ENCODE peak calls at places on chromosome X, in ten cellular contexts. O is thyroid gland; N is astrocyte of the spinal cord; C is omental fat pad; J is stimulated activated CD4-positive, alpha-beta T cell treated with anti-CD3 and anti-CD28 coated beads, Interleukin-2, amount 100 ng/mL, for 24 hours; F is activated CD4-positive, alpha-beta T cell treated with anti-CD3 and anti-CD28 coated beads, Interleukin-2, amount 50 U/mL, for 1 hour; P is activated T-cell treated with anti-CD3 and anti-CD28 coated beads for 24 hours; H is left ventricle myocardium superior; M is activated CD8-positive, alpha-beta memory T cell treated with anti-CD3 and anti-CD28 coated beads for 48 hours; L is frontal cortex. B is an unnamed sample.

GRCh38 chrX:151985955-151986354 is 11.5 kb upstream of the GABRE start:
- DNase-seq in O (no peak), L (no peak), J (no peak), H (no peak), M (no peak), N (peak), P (no peak), F (no peak), C (no peak), B (no peak)

GRCh38 chrX:39667191-39667590 is 430.6 kb downstream of the BCOR start:
- DNase-seq in N (no peak), F (no peak), O (no peak), L (no peak), C (no peak), P (no peak), H (no peak), M (no peak), J (no peak), B (no peak)

GRCh38 chrX:104913348-104913747 is 307.1 kb downstream of the TEX13A start:
- DNase-seq in F (no peak), M (no peak), N (peak), O (no peak), J (no peak), H (no peak), L (no peak), P (no peak), C (no peak), B (no peak)

GRCh38 chrX:8971116-8971515 is 62.8 kb downstream of the FAM9B start:
- DNase-seq in N (peak), C (no peak), F (no peak), P (no peak), L (no peak), O (no peak), J (no peak), M (no peak), H (no peak), B (no peak)

GRCh38 chrX:71621644-71622346 is 3.5 kb upstream of the CXCR3 start:
- DNase-seq in P (no peak), H (no peak), N (no peak), F (no peak), O (no peak), L (no peak), C (no peak), M (no peak), J (no peak), B (no peak)

GRCh38 chrX:150162141-150162540 is 201.0 kb upstream of the MAMLD1 start:
- DNase-seq in F (no peak), N (no peak), H (no peak), M (no peak), C (no peak), J (no peak), L (no peak), O (no peak), P (no peak), B (no peak)

GRCh38 chrX:150365051-150365952 is 2.2 kb downstream of the MAMLD1 start:
- DNase-seq in P (no peak), O (peak), F (peak), N (peak), C (no peak), H (peak), M (no peak), J (peak), L (peak), B (no peak)

GRCh38 chrX:153507484-153508178 is 9.8 kb upstream of the ATP2B3 start:
- DNase-seq in J (peak), N (peak), M (peak), L (peak), O (peak), H (peak), C (peak), F (peak), P (peak), B (peak)

GRCh38 chrX:25034889-25035288 is 19.1 kb upstream of the ARX start:
- DNase-seq in N (no peak), C (no peak), J (no peak), F (no peak), M (no peak), O (no peak), P (no peak), H (no peak), L (no peak), B (no peak)

GRCh38 chrX:63750846-63751245 is 34.2 kb downstream of the ARHGEF9 start:
- DNase-seq in M (no peak), L (no peak), O (no peak), H (no peak), P (no peak), C (no peak), F (no peak), N (no peak), J (no peak), B (no peak)

GRCh38 chrX:148562846-148563245 is 62.4 kb downstream of the AFF2 start:
- DNase-seq in N (no peak), J (no peak), L (no peak), H (no peak), P (no peak), C (no peak), O (no peak), F (no peak), M (no peak), B (no peak)

GRCh38 chrX:110755611-110756010 is 40.0 kb downstream of the CHRDL1 start:
- DNase-seq in P (no peak), M (no peak), L (no peak), F (no peak), N (peak), H (no peak), C (no peak), O (no peak), J (no peak), B (no peak)

GRCh38 chrX:39753296-39753996 is 344.3 kb downstream of the BCOR start:
- DNase-seq in P (no peak), J (no peak), C (no peak), H (no peak), N (no peak), F (no peak), M (no peak), L (no peak), O (no peak), B (no peak)

GRCh38 chrX:152926279-152926678 is 28.4 kb downstream of the ZNF185 start:
- DNase-seq in P (peak), C (no peak), L (no peak), M (no peak), N (peak), F (peak), H (no peak), J (peak), O (peak), B (no peak)

GRCh38 chrX:15299945-15300851 is 15.2 kb downstream of the ASB11 start:
- DNase-seq in C (no peak), P (no peak), F (no peak), N (peak), H (no peak), L (peak), M (no peak), O (no peak), J (no peak), B (no peak)

GRCh38 chrX:115138040-115138439 is 51.2 kb upstream of the RBMXL3 start:
- DNase-seq in N (no peak), F (no peak), H (no peak), J (no peak), P (no peak), M (no peak), L (no peak), C (no peak), O (no peak), B (no peak)

GRCh38 chrX:119573840-119574393 is 446 bp upstream of the UBE2A start:
- DNase-seq in P (no peak), N (peak), M (no peak), O (peak), H (no peak), J (no peak), F (no peak), L (peak), C (no peak), B (no peak)

GRCh38 chrX:49761481-49761880 is 65.7 kb upstream of the PAGE1 start:
- DNase-seq in J (no peak), P (no peak), H (no peak), O (no peak), M (no peak), F (no peak), L (no peak), C (no peak), N (no peak), B (no peak)

GRCh38 chrX:107669885-107670628 is 41.7 kb downstream of the PRPS1 start:
- DNase-seq in P (no peak), C (no peak), M (no peak), L (no peak), J (no peak), F (no peak), O (no peak), H (no peak), N (no peak), B (no peak)

GRCh38 chrX:111483876-111484275 is 27.6 kb upstream of the SERTM2 start:
- DNase-seq in F (no peak), C (no peak), N (no peak), H (no peak), J (no peak), M (no peak), O (no peak), L (no peak), P (no peak), B (no peak)

GRCh38 chrX:130772313-130773140 is 130.5 kb downstream of the ENOX2 start:
- DNase-seq in F (no peak), O (no peak), N (peak), J (no peak), M (no peak), H (no peak), P (no peak), C (no peak), L (no peak), B (no peak)

GRCh38 chrX:15761564-15762191 is 23.6 kb downstream of the CA5B start:
- DNase-seq in H (no peak), J (peak), F (no peak), P (no peak), L (peak), M (no peak), N (peak), O (no peak), C (no peak), B (no peak)

GRCh38 chrX:115408736-115409390 is 119.3 kb downstream of the LUZP4 start:
- DNase-seq in N (peak), P (no peak), J (no peak), F (no peak), H (no peak), M (no peak), L (no peak), C (no peak), O (no peak), B (no peak)

GRCh38 chrX:34900691-34901090 is 41.9 kb upstream of the FAM47B start:
- DNase-seq in L (no peak), C (no peak), P (no peak), F (no peak), M (no peak), N (no peak), H (no peak), O (no peak), J (no peak), B (no peak)

GRCh38 chrX:140866446-140866845 is 135.9 kb upstream of the SPANXB1 start:
- DNase-seq in H (no peak), J (no peak), M (no peak), F (no peak), N (no peak), C (no peak), L (no peak), P (no peak), O (no peak), B (no peak)

GRCh38 chrX:64975989-64976672 is at the start of gene ZC4H2:
- DNase-seq in P (peak), N (peak), J (peak), O (peak), L (peak), M (peak), C (no peak), F (peak), H (peak), B (peak)

GRCh38 chrX:42248226-42248625 is 324.9 kb upstream of the CASK start:
- DNase-seq in N (no peak), L (no peak), O (no peak), F (no peak), M (no peak), J (no peak), C (no peak), H (no peak), P (no peak), B (no peak)

GRCh38 chrX:77962068-77962902 is 7.2 kb downstream of the PGAM4 start:
- DNase-seq in N (peak), M (no peak), J (peak), F (no peak), L (no peak), P (no peak), C (no peak), H (no peak), O (no peak), B (no peak)

GRCh38 chrX:39836802-39837420 is 260.8 kb downstream of the BCOR start:
- DNase-seq in N (no peak), H (no peak), O (no peak), L (no peak), P (no peak), J (no peak), F (no peak), C (no peak), M (no peak), B (no peak)

GRCh38 chrX:69297521-69297920 is 132.3 kb upstream of the PJA1 start:
- DNase-seq in N (no peak), F (no peak), H (no peak), O (no peak), M (no peak), C (no peak), J (no peak), P (no peak), L (no peak), B (no peak)

GRCh38 chrX:47586043-47586787 is 4.0 kb downstream of the TIMP1 start:
- DNase-seq in L (no peak), C (no peak), N (no peak), P (no peak), H (no peak), M (no peak), J (no peak), O (no peak), F (no peak), B (no peak)

GRCh38 chrX:40931921-40932320 is 153.3 kb upstream of the USP9X start:
- DNase-seq in O (peak), L (no peak), F (no peak), J (no peak), H (no peak), M (no peak), C (no peak), P (no peak), N (no peak), B (no peak)

GRCh38 chrX:131752493-131753198 is 208.8 kb downstream of the OR13H1 start:
- DNase-seq in F (no peak), O (no peak), P (no peak), H (no peak), L (no peak), C (peak), J (no peak), N (peak), M (no peak), B (peak)

GRCh38 chrX:138710866-138711331 is 618 bp downstream of the FGF13 start:
- DNase-seq in H (peak), N (no peak), J (no peak), L (no peak), P (no peak), O (peak), F (no peak), M (no peak), C (no peak), B (peak)

GRCh38 chrX:10001496-10001895 is 34.3 kb downstream of the CLDN34 start:
- DNase-seq in P (no peak), N (no peak), H (no peak), F (no peak), M (no peak), L (no peak), O (no peak), C (no peak), J (no peak), B (no peak)

B was measured in activated gamma-delta T cell.